ENCODE peak calls at places on chromosomes 3 and 15, in four cellular contexts. One of them, this sample, is unnamed.

GRCh38 chr3:13507791-13508339 is 27.8 kb downstream of the HDAC11 start:
- DNase-seq in H1: no peak
- DNase-seq in GM12878: no peak
- DNase-seq in K562: peak
- DNase-seq in this sample: no peak

GRCh38 chr15:95603802-95604201 is 726.7 kb upstream of the NR2F2 start:
- DNase-seq in GM12878: no peak
- DNase-seq in K562: no peak
- DNase-seq in H1: no peak
- DNase-seq in this sample: no peak

GRCh38 chr3:66885326-66886000 is 112.6 kb upstream of the KBTBD8 start:
- DNase-seq in GM12878: no peak
- DNase-seq in K562: no peak
- DNase-seq in H1: no peak
- DNase-seq in this sample: peak

GRCh38 chr3:143700431-143700975 is 147.8 kb downstream of the SLC9A9 start:
- DNase-seq in K562: no peak
- DNase-seq in H1: no peak
- DNase-seq in GM12878: no peak
- DNase-seq in this sample: no peak

GRCh38 chr15:62920569-62921502 is 121.7 kb upstream of the TPM1 start:
- DNase-seq in K562: no peak
- DNase-seq in H1: no peak
- DNase-seq in GM12878: no peak
- DNase-seq in this sample: no peak

GRCh38 chr3:65883614-65884013 is 155.1 kb downstream of the MAGI1 start:
- DNase-seq in K562: no peak
- DNase-seq in H1: no peak
- DNase-seq in GM12878: no peak
- DNase-seq in this sample: no peak

GRCh38 chr3:132038198-132038825 is 3.5 kb upstream of the CPNE4 start:
- DNase-seq in H1: no peak
- DNase-seq in K562: no peak
- DNase-seq in GM12878: no peak
- DNase-seq in this sample: no peak

GRCh38 chr3:10972359-10972758 is 20.2 kb upstream of the SLC6A1 start:
- DNase-seq in GM12878: no peak
- DNase-seq in K562: no peak
- DNase-seq in H1: no peak
- DNase-seq in this sample: no peak

GRCh38 chr3:177811111-177811510 is 613.8 kb upstream of the TBL1XR1 start:
- DNase-seq in H1: no peak
- DNase-seq in GM12878: no peak
- DNase-seq in K562: no peak
- DNase-seq in this sample: no peak

GRCh38 chr3:24156466-24156865 is 211.4 kb downstream of the NR1D2 start:
- DNase-seq in H1: no peak
- DNase-seq in GM12878: no peak
- DNase-seq in K562: peak
- DNase-seq in this sample: peak

GRCh38 chr15:75454471-75455418 is 3.3 kb upstream of the SIN3A start:
- DNase-seq in K562: peak
- DNase-seq in H1: no peak
- DNase-seq in GM12878: no peak
- DNase-seq in this sample: peak

GRCh38 chr3:159751141-159751540 is 237.5 kb upstream of the IL12A start:
- DNase-seq in H1: no peak
- DNase-seq in K562: no peak
- DNase-seq in GM12878: no peak
- DNase-seq in this sample: no peak

GRCh38 chr3:112089956-112090898 is 4.0 kb downstream of the C3orf52 start:
- DNase-seq in GM12878: no peak
- DNase-seq in K562: no peak
- DNase-seq in H1: no peak
- DNase-seq in this sample: no peak

GRCh38 chr3:149120051-149120972 is 9.1 kb upstream of the HPS3 start:
- DNase-seq in GM12878: peak
- DNase-seq in K562: peak
- DNase-seq in H1: no peak
- DNase-seq in this sample: peak

GRCh38 chr3:11641683-11642407 is 1.9 kb downstream of the VGLL4 start:
- DNase-seq in H1: no peak
- DNase-seq in GM12878: no peak
- DNase-seq in K562: no peak
- DNase-seq in this sample: no peak

GRCh38 chr3:171833775-171834460 is 9.2 kb upstream of the TMEM212 start:
- DNase-seq in GM12878: no peak
- DNase-seq in H1: no peak
- DNase-seq in K562: no peak
- DNase-seq in this sample: no peak

GRCh38 chr3:197041875-197042488 is 12.4 kb upstream of the MELTF start:
- DNase-seq in K562: no peak
- DNase-seq in H1: no peak
- DNase-seq in GM12878: no peak
- DNase-seq in this sample: no peak

GRCh38 chr15:89760303-89761008 is 9.4 kb upstream of the MESP1 start:
- DNase-seq in K562: peak
- DNase-seq in GM12878: no peak
- DNase-seq in H1: peak
- DNase-seq in this sample: peak

GRCh38 chr3:134457331-134458125 is 28.3 kb downstream of the ANAPC13 start:
- DNase-seq in H1: no peak
- DNase-seq in K562: no peak
- DNase-seq in GM12878: no peak
- DNase-seq in this sample: no peak

GRCh38 chr3:112338727-112339056 is 5.7 kb downstream of the CD200 start:
- DNase-seq in GM12878: no peak
- DNase-seq in H1: no peak
- DNase-seq in K562: no peak
- DNase-seq in this sample: no peak

GRCh38 chr15:88647362-88648105 is 8.7 kb downstream of the ISG20 start:
- DNase-seq in H1: no peak
- DNase-seq in GM12878: no peak
- DNase-seq in K562: no peak
- DNase-seq in this sample: no peak

GRCh38 chr3:13107661-13108060 is 34.4 kb upstream of the IQSEC1 start:
- DNase-seq in H1: no peak
- DNase-seq in K562: no peak
- DNase-seq in GM12878: no peak
- DNase-seq in this sample: no peak

GRCh38 chr3:38367709-38368108 is 21.1 kb downstream of the XYLB start:
- DNase-seq in GM12878: no peak
- DNase-seq in H1: no peak
- DNase-seq in K562: no peak
- DNase-seq in this sample: no peak
- TF ChIP-seq EGR1 in GM12878: no peak
- TF ChIP-seq EGR1 in H1: no peak
- TF ChIP-seq EGR1 in K562: no peak
- TF ChIP-seq EGR1 in this sample: no peak

GRCh38 chr3:9945358-9945757 is 6.8 kb downstream of the PRRT3 start:
- DNase-seq in K562: no peak
- DNase-seq in GM12878: no peak
- DNase-seq in H1: no peak
- DNase-seq in this sample: no peak
- TF ChIP-seq EZH2 in K562: no peak
- TF ChIP-seq EZH2 in GM12878: no peak
- TF ChIP-seq EZH2 in H1: no peak
- TF ChIP-seq EZH2 in this sample: no peak

GRCh38 chr15:92617197-92618037 is 38.2 kb downstream of the FAM174B start:
- DNase-seq in GM12878: no peak
- DNase-seq in H1: no peak
- DNase-seq in K562: peak
- DNase-seq in this sample: no peak
- TF ChIP-seq EGR1 in GM12878: no peak
- TF ChIP-seq EGR1 in H1: no peak
- TF ChIP-seq EGR1 in K562: peak
- TF ChIP-seq EGR1 in this sample: no peak

GRCh38 chr15:72375846-72376581 is at the start of gene HEXA:
- DNase-seq in H1: peak
- DNase-seq in K562: peak
- DNase-seq in GM12878: peak
- DNase-seq in this sample: peak
- TF ChIP-seq EZH2 in H1: no peak
- TF ChIP-seq EZH2 in K562: no peak
- TF ChIP-seq EZH2 in GM12878: no peak
- TF ChIP-seq EZH2 in this sample: no peak

GRCh38 chr3:78868570-78868969 is 899.2 kb downstream of the ROBO1 start:
- DNase-seq in H1: no peak
- DNase-seq in GM12878: no peak
- DNase-seq in K562: no peak
- DNase-seq in this sample: no peak
- TF ChIP-seq EGR1 in H1: no peak
- TF ChIP-seq EGR1 in GM12878: no peak
- TF ChIP-seq EGR1 in K562: no peak
- TF ChIP-seq EGR1 in this sample: no peak

GRCh38 chr3:71786551-71786950 is 1.6 kb upstream of the PROK2 start:
- DNase-seq in K562: no peak
- DNase-seq in H1: no peak
- DNase-seq in GM12878: no peak
- DNase-seq in this sample: no peak

GRCh38 chr3:71785594-71786472 is 885 bp upstream of the PROK2 start:
- DNase-seq in GM12878: no peak
- DNase-seq in K562: no peak
- DNase-seq in H1: no peak
- DNase-seq in this sample: no peak

GRCh38 chr3:71787851-71788405 is 3.0 kb upstream of the PROK2 start:
- DNase-seq in K562: no peak
- DNase-seq in H1: no peak
- DNase-seq in GM12878: no peak
- DNase-seq in this sample: no peak

GRCh38 chr3:71784914-71785593 is at the start of gene PROK2:
- DNase-seq in GM12878: no peak
- DNase-seq in K562: no peak
- DNase-seq in H1: no peak
- DNase-seq in this sample: no peak

GRCh38 chr3:71784201-71784913 is 591 bp downstream of the PROK2 start:
- DNase-seq in GM12878: no peak
- DNase-seq in H1: no peak
- DNase-seq in K562: no peak
- DNase-seq in this sample: no peak
- TF ChIP-seq EZH2 in GM12878: no peak
- TF ChIP-seq EZH2 in H1: no peak
- TF ChIP-seq EZH2 in K562: no peak
- TF ChIP-seq EZH2 in this sample: no peak

This sample was measured in HCT116.